ENCODE peak calls at places on chromosome 5, in four cellular contexts. Y is fibroblast of lung, I is hepatocyte, W is right lobe of liver. G is an unnamed sample.

GRCh38 chr5:16661713-16662112 is 44.9 kb upstream of the RETREG1 start:
- DNase-seq in I (no peak), W (no peak), Y (no peak), G (no peak)

GRCh38 chr5:68730220-68731010 is 363.4 kb upstream of the SLC30A5 start:
- DNase-seq in I (peak), Y (peak), W (no peak), G (no peak)

GRCh38 chr5:143002459-143003327 is 232.5 kb downstream of the ARHGAP26 start:
- DNase-seq in W (no peak), Y (peak), I (no peak), G (no peak)

GRCh38 chr5:151895660-151896040 is 29.0 kb downstream of the GLRA1 start:
- DNase-seq in Y (peak), I (no peak), W (no peak), G (no peak)

GRCh38 chr5:157855404-157855994 is 3.4 kb downstream of the CLINT1 start:
- DNase-seq in I (peak), Y (peak), W (no peak), G (no peak)

GRCh38 chr5:124394700-124395099 is 351.7 kb downstream of the ZNF608 start:
- DNase-seq in W (no peak), I (no peak), Y (no peak), G (no peak)

GRCh38 chr5:55159763-55160492 is at the start of gene GPX8:
- DNase-seq in I (peak), W (no peak), Y (peak), G (no peak)

GRCh38 chr5:13643734-13644133 is 300.8 kb downstream of the DNAH5 start:
- DNase-seq in I (no peak), W (no peak), Y (no peak), G (no peak)

GRCh38 chr5:78930742-78931141 is 54.4 kb downstream of the ARSB start:
- DNase-seq in I (no peak), Y (peak), W (no peak), G (no peak)

GRCh38 chr5:169395136-169395535 is 94.2 kb upstream of the SLIT3 start:
- DNase-seq in I (no peak), W (no peak), Y (no peak), G (no peak)

GRCh38 chr5:173909205-173909604 is 21.1 kb downstream of the CPEB4 start:
- DNase-seq in I (no peak), W (no peak), Y (no peak), G (no peak)

GRCh38 chr5:124948062-124948753 is 201.8 kb upstream of the ZNF608 start:
- DNase-seq in W (no peak), Y (no peak), I (no peak), G (no peak)

GRCh38 chr5:73619606-73620334 is 6.2 kb upstream of the ARHGEF28 start:
- DNase-seq in Y (no peak), I (no peak), W (no peak), G (no peak)

GRCh38 chr5:125336401-125336800 is 590.0 kb upstream of the ZNF608 start:
- DNase-seq in W (no peak), Y (peak), I (no peak), G (no peak)

GRCh38 chr5:167036585-167036984 is 1254.9 kb upstream of the WWC1 start:
- DNase-seq in W (no peak), I (no peak), Y (no peak), G (no peak)

GRCh38 chr5:75051217-75051751 is 1.1 kb downstream of the GCNT4 start:
- DNase-seq in I (peak), Y (no peak), W (no peak), G (no peak)

GRCh38 chr5:61657010-61657409 is 325.0 kb downstream of the ZSWIM6 start:
- DNase-seq in I (no peak), Y (no peak), W (no peak), G (no peak)

GRCh38 chr5:21774791-21775190 is 1078.4 kb downstream of the CDH12 start:
- DNase-seq in I (no peak), Y (peak), W (no peak), G (no peak)

GRCh38 chr5:173884402-173885053 is 3.6 kb upstream of the CPEB4 start:
- DNase-seq in Y (no peak), W (no peak), I (peak), G (no peak)

GRCh38 chr5:79416499-79416898 is 97.4 kb downstream of the HOMER1 start:
- DNase-seq in W (no peak), I (no peak), Y (no peak), G (no peak)

GRCh38 chr5:168780888-168781287 is 201.7 kb upstream of the PANK3 start:
- DNase-seq in Y (no peak), W (no peak), I (no peak), G (no peak)

GRCh38 chr5:57504357-57504756 is 21.7 kb upstream of the ACTBL2 start:
- DNase-seq in W (no peak), Y (peak), I (peak), G (no peak)

GRCh38 chr5:172789687-172790495 is 18.9 kb upstream of the DUSP1 start:
- DNase-seq in Y (no peak), I (no peak), W (peak), G (no peak)

GRCh38 chr5:142716963-142717362 is 31.1 kb upstream of the FGF1 start:
- DNase-seq in W (no peak), I (peak), Y (peak), G (no peak)

GRCh38 chr5:158074992-158075769 is 216.2 kb upstream of the CLINT1 start:
- DNase-seq in W (no peak), Y (peak), I (peak), G (no peak)

DNA sequence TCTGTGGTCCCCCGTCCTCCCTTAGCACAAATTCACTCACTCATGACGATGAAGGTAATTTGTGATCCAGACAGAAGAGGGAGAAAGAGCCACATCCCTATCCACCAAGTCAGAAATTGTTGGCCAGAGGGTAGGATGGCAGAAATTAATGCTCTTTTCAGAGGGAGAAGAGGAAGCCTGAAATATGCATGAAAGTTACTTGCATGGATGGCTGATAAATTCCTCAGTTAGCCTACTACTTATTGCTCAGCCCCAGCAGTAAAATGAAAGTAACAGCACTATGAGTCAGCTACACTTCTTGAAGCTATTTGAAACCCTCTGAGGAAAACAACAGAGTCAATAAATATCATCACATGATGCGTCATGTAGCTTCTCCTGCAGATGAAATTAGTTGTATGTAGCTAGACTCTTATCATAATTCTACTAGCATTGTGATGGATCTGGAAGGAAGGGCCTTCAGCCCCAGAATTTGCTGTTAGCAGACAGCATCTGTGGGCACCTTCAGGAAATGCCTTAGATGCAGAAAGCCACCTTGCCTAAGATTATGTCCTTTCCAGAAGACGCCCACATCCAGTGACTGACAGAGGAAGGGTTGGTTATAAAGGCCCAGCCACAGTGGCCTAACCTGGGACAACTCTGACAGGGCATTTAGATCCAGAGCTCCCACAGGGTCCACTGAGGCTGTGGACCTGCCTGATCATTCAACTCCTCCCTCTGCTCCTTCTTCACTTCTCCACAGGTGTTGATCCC is 81.2 kb upstream of the CCDC112 start:
- DNase-seq in I (peak), W (no peak), Y (peak), G (no peak)
- TF ChIP-seq CTCF in I (peak), W (peak), Y (peak), G (peak)

GRCh38 chr5:154159343-154159742 is 31.2 kb upstream of the GALNT10 start:
- DNase-seq in W (no peak), Y (peak), I (no peak), G (no peak)

GRCh38 chr5:154163327-154163997 is 27.1 kb upstream of the GALNT10 start:
- DNase-seq in I (no peak), W (no peak), Y (no peak), G (no peak)

GRCh38 chr5:154162475-154163217 is 27.9 kb upstream of the GALNT10 start:
- DNase-seq in I (peak), Y (no peak), W (no peak), G (no peak)

GRCh38 chr5:154158379-154158738 is 32.2 kb upstream of the GALNT10 start:
- DNase-seq in W (no peak), I (no peak), Y (no peak), G (no peak)

GRCh38 chr5:154157483-154158378 is 32.8 kb upstream of the GALNT10 start:
- DNase-seq in W (no peak), I (no peak), Y (no peak), G (no peak)
- TF ChIP-seq CTCF in W (peak), I (peak), Y (peak), G (peak)

DNA sequence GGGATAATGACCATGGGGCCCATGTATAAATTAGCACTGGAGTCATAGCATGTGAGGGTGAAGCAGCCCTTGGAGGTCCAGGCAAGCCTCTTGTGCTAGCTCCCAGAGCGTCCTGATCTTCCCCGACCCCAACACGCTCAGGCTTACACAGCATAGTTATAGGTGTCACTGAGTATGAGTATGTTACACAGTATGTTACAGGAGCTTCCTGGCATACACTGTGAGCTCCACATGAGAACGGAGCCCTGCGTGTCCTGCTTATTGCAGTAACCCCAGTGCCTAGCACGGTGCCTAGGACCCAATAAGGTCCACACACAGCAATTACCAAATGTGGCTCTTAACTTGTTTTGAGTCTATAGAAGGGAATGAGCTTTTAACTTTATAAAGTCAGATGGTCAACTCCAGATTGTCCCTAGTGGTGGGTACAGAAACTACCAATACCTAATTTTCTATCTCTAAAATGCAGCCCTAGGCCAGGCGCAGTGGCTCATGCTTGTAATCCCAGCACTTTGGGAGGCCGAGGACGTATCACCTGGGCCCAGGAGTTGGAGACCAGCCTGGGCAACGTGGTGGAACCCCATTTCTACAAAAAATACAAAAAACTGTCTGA is 64.1 kb downstream of the PLAC8L1 start:
- DNase-seq in Y (no peak), W (no peak), I (no peak), G (no peak)
- TF ChIP-seq CTCF in Y (peak), W (peak), I (peak), G (peak)

GRCh38 chr5:31410089-31410488 is 121.8 kb downstream of the DROSHA start:
- DNase-seq in W (no peak), I (no peak), Y (no peak), G (no peak)

GRCh38 chr5:31413030-31413812 is 118.7 kb downstream of the DROSHA start:
- DNase-seq in I (no peak), W (no peak), Y (no peak), G (no peak)

GRCh38 chr5:31412324-31412723 is 119.6 kb downstream of the DROSHA start:
- DNase-seq in Y (no peak), I (no peak), W (no peak), G (no peak)

GRCh38 chr5:31416547-31416946 is 115.3 kb downstream of the DROSHA start:
- DNase-seq in W (no peak), Y (no peak), I (no peak), G (no peak)

DNA sequence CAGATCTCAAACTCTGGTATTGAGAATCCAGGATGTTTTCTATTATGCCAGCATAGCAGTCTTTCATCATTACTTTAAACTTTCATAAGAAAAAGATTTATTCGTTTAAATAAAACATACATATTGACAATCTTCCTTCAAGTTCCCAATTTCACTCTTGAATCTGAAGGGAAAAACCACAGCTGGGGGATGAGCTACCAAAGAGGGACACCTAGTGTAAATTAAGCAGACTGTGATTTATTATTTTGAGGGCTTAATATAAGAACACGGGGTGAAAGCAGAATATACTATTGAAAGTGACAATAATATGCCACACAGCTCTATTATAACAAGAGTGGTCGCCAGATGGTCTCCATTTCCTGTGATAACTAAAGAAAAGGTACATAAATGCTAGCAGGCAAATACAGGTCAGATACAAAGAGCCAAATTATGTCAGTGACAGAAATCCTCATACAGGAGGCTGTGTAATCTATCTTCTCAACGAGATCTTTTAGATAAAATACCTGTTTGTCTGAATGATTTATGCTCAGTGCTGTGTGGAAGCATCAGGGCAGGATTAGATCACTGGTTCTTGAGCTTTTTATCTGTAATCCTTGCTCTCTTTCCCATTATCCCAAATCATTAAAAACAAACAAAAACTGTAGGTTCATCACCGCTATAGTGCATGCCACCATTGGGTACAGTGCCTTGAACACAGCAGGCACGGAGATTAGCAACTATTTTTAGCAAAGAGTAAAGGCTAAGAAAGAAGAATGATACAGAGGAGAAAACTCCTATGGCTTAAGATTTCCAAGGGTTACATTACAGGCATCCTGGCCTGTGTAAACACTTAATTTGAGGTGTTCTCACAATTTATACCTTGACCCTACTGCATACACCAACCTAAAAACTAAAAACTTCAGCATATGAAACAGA is 116.6 kb downstream of the DROSHA start:
- DNase-seq in I (no peak), Y (no peak), W (no peak), G (no peak)
- TF ChIP-seq CTCF in I (no peak), Y (no peak), W (no peak), G (peak)

GRCh38 chr5:18119156-18119785 is 485.0 kb downstream of the TAF11L14 start:
- DNase-seq in Y (no peak), I (no peak), W (peak), G (no peak)

GRCh38 chr5:18114161-18114802 is 480.0 kb downstream of the TAF11L14 start:
- DNase-seq in W (no peak), Y (no peak), I (no peak), G (no peak)

GRCh38 chr5:18112066-18112465 is 477.8 kb downstream of the TAF11L14 start:
- DNase-seq in Y (no peak), I (no peak), W (no peak), G (no peak)

GRCh38 chr5:18113724-18114123 is 479.5 kb downstream of the TAF11L14 start:
- DNase-seq in I (peak), W (no peak), Y (peak), G (no peak)
- TF ChIP-seq CTCF in I (peak), W (no peak), Y (no peak), G (peak)

G was measured in chondrocyte.